ENCODE peak calls at places on chromosome 5, in nine cellular contexts. H is GM10248, P is WTC11, T is mammary epithelial cell, B is fibroblast of the aortic adventitia, E is fibroblast of pulmonary artery, Q is osteocyte, I is heart left ventricle, Z is foreskin fibroblast. S is an unnamed sample.

GRCh38 chr5:27473300-27474053 is 435.1 kb upstream of the CDH9 start:
- DNase-seq in B (no peak), I (no peak), T (no peak), P (no peak), Z (no peak), Q (no peak), H (no peak), E (no peak), S (no peak)

GRCh38 chr5:132050136-132050535 is 10.3 kb upstream of the IL3 start:
- DNase-seq in B (no peak), E (no peak), I (peak), Q (no peak), T (no peak), P (no peak), H (no peak), Z (no peak), S (peak)

GRCh38 chr5:68171101-68171558 is 44.4 kb upstream of the PIK3R1 start:
- DNase-seq in B (peak), Z (peak), H (no peak), Q (no peak), T (no peak), P (no peak), I (peak), E (peak), S (no peak)

GRCh38 chr5:98775962-98776687 is 2.7 kb downstream of the RGMB start:
- DNase-seq in I (no peak), E (peak), Q (no peak), Z (peak), T (peak), H (no peak), B (peak), P (no peak), S (no peak)

GRCh38 chr5:157670662-157671591 is at the start of gene C5orf52:
- DNase-seq in P (peak), Z (peak), H (peak), T (no peak), E (peak), I (peak), B (peak), Q (peak), S (no peak)

GRCh38 chr5:175120412-175120811 is 323.6 kb downstream of the DRD1 start:
- DNase-seq in H (no peak), I (no peak), B (no peak), T (no peak), Q (no peak), Z (no peak), E (no peak), P (no peak), S (no peak)

GRCh38 chr5:59517926-59518585 is 375.5 kb downstream of the PDE4D start:
- DNase-seq in I (no peak), H (no peak), Z (peak), E (peak), B (peak), T (peak), P (no peak), Q (no peak), S (no peak)

GRCh38 chr5:38925154-38925925 is 79.5 kb downstream of the OSMR start:
- DNase-seq in P (no peak), I (no peak), E (peak), Z (peak), B (peak), T (no peak), Q (no peak), H (no peak), S (no peak)

GRCh38 chr5:106269252-106269843 is 1401.4 kb downstream of the EFNA5 start:
- DNase-seq in H (no peak), I (no peak), Z (peak), T (peak), P (no peak), Q (no peak), B (peak), E (peak), S (no peak)

GRCh38 chr5:80871541-80871961 is 88.6 kb upstream of the RASGRF2 start:
- DNase-seq in B (peak), H (no peak), E (peak), I (no peak), Q (no peak), P (no peak), Z (peak), T (peak), S (no peak)

GRCh38 chr5:168117469-168117868 is 174.0 kb upstream of the WWC1 start:
- DNase-seq in Z (no peak), T (no peak), P (no peak), I (no peak), Q (no peak), H (no peak), B (no peak), E (no peak), S (no peak)

GRCh38 chr5:10665799-10666198 is 95.2 kb downstream of the DAP start:
- DNase-seq in Z (no peak), Q (no peak), B (no peak), T (no peak), H (no peak), P (no peak), E (no peak), I (no peak), S (no peak)

GRCh38 chr5:96781031-96781733 is 26.6 kb downstream of the ERAP1 start:
- DNase-seq in P (no peak), I (no peak), H (no peak), T (peak), Z (peak), Q (no peak), E (peak), B (peak), S (no peak)

GRCh38 chr5:2185646-2186471 is 303.1 kb upstream of the IRX4 start:
- DNase-seq in T (no peak), H (no peak), Q (peak), I (no peak), Z (no peak), B (no peak), P (no peak), E (no peak), S (no peak)

GRCh38 chr5:4563400-4563799 is 576.7 kb upstream of the ADAMTS16 start:
- DNase-seq in Q (no peak), B (peak), Z (no peak), H (no peak), P (peak), E (peak), I (no peak), T (peak), S (no peak)
- TF ChIP-seq CTCF in Q (peak), B (peak), Z (no peak), H (no peak), P (peak), E (no peak), I (no peak), T (peak), S (no peak)

GRCh38 chr5:169904568-169904967 is 75.7 kb downstream of the INSYN2B start:
- DNase-seq in T (no peak), Q (no peak), B (no peak), E (no peak), H (no peak), Z (no peak), I (no peak), P (no peak), S (no peak)

GRCh38 chr5:169901896-169902295 is 78.4 kb downstream of the INSYN2B start:
- DNase-seq in B (no peak), P (no peak), Z (no peak), H (no peak), T (no peak), E (no peak), I (no peak), Q (no peak), S (no peak)

GRCh38 chr5:169906745-169907649 is 73.3 kb downstream of the INSYN2B start:
- DNase-seq in E (no peak), P (no peak), Z (peak), H (no peak), T (no peak), B (peak), Q (no peak), I (no peak), S (no peak)

GRCh38 chr5:169905017-169905416 is 75.3 kb downstream of the INSYN2B start:
- DNase-seq in Z (no peak), H (no peak), P (no peak), B (no peak), Q (no peak), E (no peak), T (no peak), I (no peak), S (no peak)

GRCh38 chr5:169904059-169904458 is 76.2 kb downstream of the INSYN2B start:
- DNase-seq in P (no peak), H (peak), Z (no peak), I (no peak), T (no peak), Q (no peak), B (peak), E (peak), S (no peak)
- TF ChIP-seq CTCF in P (no peak), H (no peak), Z (no peak), I (no peak), T (no peak), Q (no peak), B (no peak), E (no peak), S (no peak)

DNA sequence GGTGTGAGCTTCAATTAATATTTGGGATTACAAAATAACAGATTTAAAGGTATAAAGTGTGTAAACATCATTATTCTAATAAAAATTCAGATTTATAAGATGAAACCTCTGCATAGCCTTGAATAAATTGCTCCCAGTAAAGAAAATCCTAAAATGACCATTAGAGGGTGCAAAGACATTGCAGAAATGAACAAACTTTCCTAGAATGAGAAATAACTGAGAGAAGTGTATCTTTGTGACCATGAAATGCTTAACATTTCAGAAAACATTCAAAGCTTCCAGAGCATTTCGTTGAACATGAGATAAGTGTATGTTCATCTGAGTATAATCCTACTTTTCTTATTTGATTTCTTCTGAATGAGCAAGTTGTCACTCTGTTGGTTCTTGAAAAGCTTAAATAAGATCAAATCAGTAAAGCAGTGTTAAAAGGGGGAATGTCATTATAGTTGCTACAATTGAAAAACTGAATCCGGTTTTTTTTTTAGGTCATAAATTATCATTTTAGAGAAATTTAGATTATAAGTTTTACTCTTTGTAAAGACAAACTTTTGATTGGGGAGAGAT is 24.7 kb upstream of the NUDT12 start:
- DNase-seq in P (no peak), B (peak), Q (no peak), T (peak), H (no peak), E (peak), I (no peak), Z (peak), S (no peak)
- TF ChIP-seq CTCF in P (no peak), B (peak), Q (peak), T (peak), H (peak), E (peak), I (peak), Z (peak), S (no peak)

GRCh38 chr5:173281910-173282309 is 46.3 kb downstream of the STC2 start:
- DNase-seq in I (no peak), T (no peak), P (peak), H (no peak), Z (peak), B (peak), E (peak), Q (no peak), S (no peak)
- TF ChIP-seq CTCF in I (peak), T (peak), P (no peak), H (no peak), Z (peak), B (peak), E (peak), Q (peak), S (no peak)

GRCh38 chr5:133287500-133287899 is 235.7 kb downstream of the HSPA4 start:
- DNase-seq in P (no peak), I (no peak), H (peak), B (peak), Q (no peak), T (no peak), E (peak), Z (peak), S (no peak)
- TF ChIP-seq CTCF in P (no peak), I (peak), H (peak), B (peak), Q (peak), T (peak), E (peak), Z (peak), S (no peak)

GRCh38 chr5:149001154-149001553 is 61.7 kb downstream of the SH3TC2 start:
- DNase-seq in I (no peak), T (peak), B (peak), Q (no peak), Z (no peak), H (no peak), E (peak), P (no peak), S (no peak)

GRCh38 chr5:149004559-149004958 is 58.3 kb downstream of the SH3TC2 start:
- DNase-seq in I (no peak), E (no peak), Q (no peak), Z (no peak), B (no peak), P (no peak), T (no peak), H (no peak), S (no peak)

GRCh38 chr5:149005077-149005892 is 57.6 kb downstream of the SH3TC2 start:
- DNase-seq in Q (no peak), H (no peak), P (no peak), E (peak), T (peak), Z (peak), B (peak), I (no peak), S (no peak)

GRCh38 chr5:149002053-149002452 is 60.8 kb downstream of the SH3TC2 start:
- DNase-seq in E (peak), H (no peak), T (peak), I (no peak), B (peak), Z (peak), Q (peak), P (no peak), S (no peak)

GRCh38 chr5:149002761-149003689 is 59.8 kb downstream of the SH3TC2 start:
- DNase-seq in T (peak), B (peak), H (no peak), I (no peak), P (no peak), E (peak), Z (peak), Q (no peak), S (no peak)
- TF ChIP-seq CTCF in T (peak), B (no peak), H (no peak), I (no peak), P (no peak), E (peak), Z (no peak), Q (peak), S (no peak)